ENCODE peak calls at places on chromosome 7, in six cellular contexts. One of them, this sample, is unnamed.

GRCh38 chr7:13742719-13743640 is 246.5 kb downstream of the ETV1 start:
- DNase-seq in ovary: no peak
- DNase-seq in NCI-H1436: peak; percentile 21
- DNase-seq in left ventricle myocardium inferior: no peak
- DNase-seq in anterior cingulate cortex: no peak
- DNase-seq in endothelial cell: peak; percentile 37
- DNase-seq in this sample: peak; percentile 47

GRCh38 chr7:151060113-151060415 is 675 bp downstream of the SLC4A2 start:
- DNase-seq in endothelial cell: no peak
- DNase-seq in ovary: no peak
- DNase-seq in NCI-H1436: no peak
- DNase-seq in anterior cingulate cortex: no peak
- DNase-seq in left ventricle myocardium inferior: no peak
- DNase-seq in this sample: no peak

GRCh38 chr7:100604976-100605911 is 3.1 kb downstream of the PCOLCE start:
- DNase-seq in ovary: peak; percentile 52
- DNase-seq in anterior cingulate cortex: no peak
- DNase-seq in left ventricle myocardium inferior: peak; percentile 60
- DNase-seq in NCI-H1436: no peak
- DNase-seq in endothelial cell: peak; percentile 45
- DNase-seq in this sample: no peak

GRCh38 chr7:46179211-46179610 is 258.1 kb upstream of the IGFBP3 start:
- DNase-seq in ovary: no peak
- DNase-seq in NCI-H1436: no peak
- DNase-seq in anterior cingulate cortex: no peak
- DNase-seq in left ventricle myocardium inferior: no peak
- DNase-seq in endothelial cell: no peak
- DNase-seq in this sample: no peak

GRCh38 chr7:86949052-86949778 is 110.2 kb downstream of the ELAPOR2 start:
- DNase-seq in ovary: no peak
- DNase-seq in left ventricle myocardium inferior: no peak
- DNase-seq in NCI-H1436: no peak
- DNase-seq in anterior cingulate cortex: no peak
- DNase-seq in endothelial cell: no peak
- DNase-seq in this sample: no peak

GRCh38 chr7:121049028-121049791 is 60.7 kb downstream of the CPED1 start:
- DNase-seq in ovary: no peak
- DNase-seq in NCI-H1436: no peak
- DNase-seq in left ventricle myocardium inferior: no peak
- DNase-seq in endothelial cell: no peak
- DNase-seq in anterior cingulate cortex: no peak
- DNase-seq in this sample: no peak

GRCh38 chr7:64654796-64655548 is 11.0 kb upstream of the ZNF107 start:
- DNase-seq in ovary: no peak
- DNase-seq in anterior cingulate cortex: no peak
- DNase-seq in NCI-H1436: no peak
- DNase-seq in endothelial cell: no peak
- DNase-seq in left ventricle myocardium inferior: no peak
- DNase-seq in this sample: no peak

GRCh38 chr7:100867796-100868485 is 754 bp downstream of the TRIP6 start:
- DNase-seq in anterior cingulate cortex: no peak
- DNase-seq in NCI-H1436: no peak
- DNase-seq in ovary: peak; percentile 51
- DNase-seq in endothelial cell: no peak
- DNase-seq in left ventricle myocardium inferior: no peak
- DNase-seq in this sample: no peak

GRCh38 chr7:114793155-114793849 is 128.6 kb upstream of the MDFIC start:
- DNase-seq in ovary: no peak
- DNase-seq in NCI-H1436: no peak
- DNase-seq in left ventricle myocardium inferior: no peak
- DNase-seq in endothelial cell: no peak
- DNase-seq in anterior cingulate cortex: no peak
- DNase-seq in this sample: no peak

GRCh38 chr7:127702938-127703337 is 50.9 kb downstream of the SND1 start:
- DNase-seq in NCI-H1436: no peak
- DNase-seq in anterior cingulate cortex: no peak
- DNase-seq in left ventricle myocardium inferior: no peak
- DNase-seq in endothelial cell: no peak
- DNase-seq in ovary: no peak
- DNase-seq in this sample: no peak

GRCh38 chr7:5695037-5695708 is 86.3 kb downstream of the RNF216 start:
- DNase-seq in endothelial cell: no peak
- DNase-seq in anterior cingulate cortex: no peak
- DNase-seq in ovary: peak; percentile 48
- DNase-seq in NCI-H1436: no peak
- DNase-seq in left ventricle myocardium inferior: no peak
- DNase-seq in this sample: peak; percentile 80

GRCh38 chr7:66841898-66842297 is 79.1 kb upstream of the TMEM248 start:
- DNase-seq in endothelial cell: no peak
- DNase-seq in NCI-H1436: no peak
- DNase-seq in left ventricle myocardium inferior: no peak
- DNase-seq in ovary: no peak
- DNase-seq in anterior cingulate cortex: no peak
- DNase-seq in this sample: no peak

GRCh38 chr7:27148776-27149641 is 1.4 kb upstream of the HOXA6 start:
- DNase-seq in endothelial cell: no peak
- DNase-seq in left ventricle myocardium inferior: no peak
- DNase-seq in anterior cingulate cortex: no peak
- DNase-seq in NCI-H1436: no peak
- DNase-seq in ovary: no peak
- DNase-seq in this sample: no peak

GRCh38 chr7:3641556-3641955 is 340.5 kb downstream of the SDK1 start:
- DNase-seq in ovary: no peak
- DNase-seq in anterior cingulate cortex: no peak
- DNase-seq in endothelial cell: peak; percentile 5
- DNase-seq in NCI-H1436: no peak
- DNase-seq in left ventricle myocardium inferior: no peak
- DNase-seq in this sample: no peak

GRCh38 chr7:81625311-81625651 is 144.6 kb downstream of the HGF start:
- DNase-seq in ovary: no peak
- DNase-seq in endothelial cell: no peak
- DNase-seq in left ventricle myocardium inferior: no peak
- DNase-seq in NCI-H1436: no peak
- DNase-seq in anterior cingulate cortex: no peak
- DNase-seq in this sample: no peak

GRCh38 chr7:51827641-51828040 is 511.0 kb upstream of the COBL start:
- DNase-seq in ovary: no peak
- DNase-seq in endothelial cell: no peak
- DNase-seq in left ventricle myocardium inferior: no peak
- DNase-seq in anterior cingulate cortex: no peak
- DNase-seq in NCI-H1436: no peak
- DNase-seq in this sample: no peak

GRCh38 chr7:156661637-156662036 is 21.1 kb downstream of the RNF32 start:
- DNase-seq in ovary: no peak
- DNase-seq in NCI-H1436: no peak
- DNase-seq in anterior cingulate cortex: no peak
- DNase-seq in left ventricle myocardium inferior: no peak
- DNase-seq in endothelial cell: no peak
- DNase-seq in this sample: no peak

GRCh38 chr7:96778263-96778662 is 68.6 kb upstream of the SEM1 start:
- DNase-seq in ovary: no peak
- DNase-seq in NCI-H1436: no peak
- DNase-seq in anterior cingulate cortex: no peak
- DNase-seq in left ventricle myocardium inferior: no peak
- DNase-seq in endothelial cell: no peak
- DNase-seq in this sample: no peak

GRCh38 chr7:127690806-127691205 is 38.8 kb downstream of the SND1 start:
- DNase-seq in NCI-H1436: no peak
- DNase-seq in anterior cingulate cortex: no peak
- DNase-seq in endothelial cell: no peak
- DNase-seq in left ventricle myocardium inferior: no peak
- DNase-seq in ovary: no peak
- DNase-seq in this sample: no peak

GRCh38 chr7:43552122-43552521 is 30.8 kb upstream of the STK17A start:
- DNase-seq in NCI-H1436: no peak
- DNase-seq in anterior cingulate cortex: no peak
- DNase-seq in left ventricle myocardium inferior: no peak
- DNase-seq in ovary: no peak
- DNase-seq in endothelial cell: no peak
- DNase-seq in this sample: no peak

GRCh38 chr7:50718876-50719275 is 63.8 kb downstream of the GRB10 start:
- DNase-seq in endothelial cell: no peak
- DNase-seq in anterior cingulate cortex: no peak
- DNase-seq in ovary: no peak
- DNase-seq in left ventricle myocardium inferior: no peak
- DNase-seq in NCI-H1436: no peak
- DNase-seq in this sample: no peak

GRCh38 chr7:47635091-47636090 is 53.5 kb upstream of the TNS3 start:
- DNase-seq in left ventricle myocardium inferior: no peak
- DNase-seq in NCI-H1436: no peak
- DNase-seq in ovary: peak; percentile 38
- DNase-seq in endothelial cell: no peak
- DNase-seq in anterior cingulate cortex: no peak
- DNase-seq in this sample: no peak